ENCODE peak calls at places on chromosomes 3 and 15, in eight cellular contexts. B is aorta, D is cardiac muscle cell, Y is AG04450, H is pancreas, L is mesenchymal stem cell, A is tibial artery, C is Peyer's patch. V is an unnamed sample.

GRCh38 chr15:80523746-80524145 is 119.6 kb downstream of the ARNT2 start:
- DNase-seq in D (no peak), H (no peak), L (no peak), B (no peak), C (no peak), Y (no peak), A (no peak), V (no peak)

GRCh38 chr15:58454950-58455401 is 23.2 kb downstream of the LIPC start:
- DNase-seq in H (no peak), B (no peak), Y (no peak), A (no peak), C (no peak), D (peak; percentile 46), L (no peak), V (no peak)

GRCh38 chr15:82064824-82065223 is 19.0 kb upstream of the MEX3B start:
- DNase-seq in D (peak; percentile 46), H (no peak), C (no peak), A (no peak), L (peak; percentile 12), B (no peak), Y (no peak), V (no peak)

GRCh38 chr15:23447107-23447500 is at the start of gene GOLGA6L2:
- DNase-seq in Y (no peak), A (no peak), B (no peak), D (no peak), H (no peak), L (no peak), C (no peak), V (no peak)

GRCh38 chr3:134366928-134367352 is 7.3 kb downstream of the AMOTL2 start:
- DNase-seq in C (no peak), L (no peak), H (peak; percentile 53), B (peak; percentile 81), Y (no peak), A (peak; percentile 66), D (no peak), V (peak; percentile 65)

GRCh38 chr3:169131695-169132464 is 531.6 kb downstream of the MECOM start:
- DNase-seq in B (no peak), H (no peak), L (no peak), Y (no peak), C (no peak), A (no peak), D (no peak), V (no peak)

GRCh38 chr3:170324962-170325361 is 32.6 kb upstream of the SKIL start:
- DNase-seq in B (no peak), C (no peak), D (no peak), A (no peak), H (no peak), Y (no peak), L (no peak), V (no peak)

GRCh38 chr3:184345678-184346144 is 8.3 kb downstream of the FAM131A start:
- DNase-seq in D (peak; percentile 61), A (peak; percentile 73), C (no peak), L (peak; percentile 76), Y (no peak), H (peak; percentile 59), B (no peak), V (peak; percentile 75)

GRCh38 chr3:195068481-195069080 is 202.4 kb downstream of the XXYLT1 start:
- DNase-seq in L (no peak), D (no peak), H (no peak), A (peak; percentile 13), C (no peak), Y (no peak), B (peak; percentile 55), V (peak; percentile 10)

GRCh38 chr3:18751514-18751913 is 326.4 kb upstream of the SATB1 start:
- DNase-seq in L (no peak), D (no peak), B (no peak), H (no peak), C (no peak), A (no peak), Y (no peak), V (no peak)

GRCh38 chr3:186896875-186897274 is 33.5 kb upstream of the ST6GAL1 start:
- DNase-seq in A (no peak), Y (no peak), C (no peak), H (no peak), L (no peak), B (no peak), D (no peak), V (no peak)

GRCh38 chr3:30161370-30161769 is 445.0 kb upstream of the TGFBR2 start:
- DNase-seq in C (no peak), H (no peak), A (peak; percentile 39), D (peak; percentile 93), Y (peak; percentile 10), B (no peak), L (no peak), V (no peak)

GRCh38 chr15:41936649-41937567 is 35.4 kb downstream of the EHD4 start:
- DNase-seq in L (peak; percentile 95), A (no peak), H (no peak), D (peak; percentile 71), B (no peak), Y (no peak), C (peak; percentile 65), V (no peak)

GRCh38 chr3:193589616-193590015 is 3.4 kb upstream of the OPA1 start:
- DNase-seq in H (no peak), C (no peak), A (no peak), L (no peak), Y (no peak), D (no peak), B (no peak), V (no peak)

GRCh38 chr15:76163429-76164020 is 103.7 kb downstream of the TMEM266 start:
- DNase-seq in L (peak; percentile 63), D (peak; percentile 94), B (no peak), A (peak; percentile 63), C (peak; percentile 19), Y (peak; percentile 68), H (peak; percentile 83), V (peak; percentile 82)

GRCh38 chr3:110413807-110414748 is 657.5 kb upstream of the NECTIN3 start:
- DNase-seq in D (peak; percentile 89), L (peak; percentile 62), H (no peak), A (no peak), Y (peak; percentile 30), C (no peak), B (no peak), V (no peak)

GRCh38 chr3:39052613-39053012 is 797 bp downstream of the WDR48 start:
- DNase-seq in B (no peak), H (no peak), C (no peak), A (no peak), L (no peak), D (no peak), Y (no peak), V (no peak)

GRCh38 chr15:101111570-101112262 is 140.1 kb downstream of the CHSY1 start:
- DNase-seq in A (no peak), L (no peak), H (no peak), D (no peak), C (no peak), B (peak; percentile 66), Y (no peak), V (no peak)

GRCh38 chr3:66115858-66116654 is 77.3 kb upstream of the MAGI1 start:
- DNase-seq in C (no peak), B (no peak), H (no peak), L (peak; percentile 92), Y (peak; percentile 93), D (peak; percentile 96), A (peak; percentile 51), V (no peak)

GRCh38 chr15:55868707-55869106 is 124.7 kb downstream of the NEDD4 start:
- DNase-seq in C (no peak), D (no peak), L (peak; percentile 3), A (no peak), B (no peak), Y (no peak), H (no peak), V (no peak)

GRCh38 chr3:185318136-185318535 is 44.8 kb upstream of the MAP3K13 start:
- DNase-seq in L (no peak), D (peak; percentile 73), Y (no peak), H (no peak), B (no peak), A (no peak), C (no peak), V (no peak)

GRCh38 chr3:35641920-35642532 is 2.7 kb downstream of the ARPP21 start:
- DNase-seq in B (no peak), L (no peak), C (no peak), D (no peak), Y (no peak), H (no peak), A (no peak), V (no peak)

DNA sequence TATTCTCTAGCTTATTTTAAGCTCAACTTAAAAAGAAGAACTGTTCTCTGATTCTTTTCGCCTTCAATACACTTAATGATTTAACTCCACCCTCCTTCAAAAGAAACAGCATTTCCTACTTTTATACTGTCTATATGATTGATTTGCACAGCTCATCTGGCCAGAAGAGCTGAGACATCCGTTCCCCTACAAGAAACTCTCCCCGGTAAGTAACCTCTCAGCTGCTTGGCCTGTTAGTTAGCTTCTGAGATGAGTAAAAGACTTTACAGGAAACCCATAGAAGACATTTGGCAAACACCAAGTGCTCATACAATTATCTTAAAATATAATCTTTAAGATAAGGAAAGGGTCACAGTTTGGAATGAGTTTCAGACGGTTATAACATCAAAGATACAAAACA is at the start of gene CCR5:
- DNase-seq in A (no peak), H (no peak), D (no peak), L (no peak), Y (no peak), B (no peak), C (no peak), V (no peak)
- H3K4me3 ChIP-seq in A (no peak within 1 kb of the TSS), H (no peak within 1 kb of the TSS), D (no peak within 1 kb of the TSS), L (no peak within 1 kb of the TSS), Y (no peak within 1 kb of the TSS), B (no peak within 1 kb of the TSS), C (peak within 1 kb of the TSS; percentile 18), V (peak within 1 kb of the TSS; percentile 24)

GRCh38 chr3:85572978-85573377 is 614.2 kb downstream of the CADM2 start:
- DNase-seq in C (no peak), B (no peak), H (no peak), A (no peak), L (no peak), Y (no peak), D (no peak), V (no peak)
- H3K27me3 ChIP-seq in C (no peaks in the 10 kb centered on the region), B (no peaks in the 10 kb centered on the region), H (no peaks in the 10 kb centered on the region), A (no peaks in the 10 kb centered on the region), L (no peaks in the 10 kb centered on the region), Y (no peaks in the 10 kb centered on the region), D (no peaks in the 10 kb centered on the region), V (no peaks in the 10 kb centered on the region)

GRCh38 chr3:5762506-5762905 is 575.0 kb downstream of the EDEM1 start:
- DNase-seq in D (no peak), H (no peak), C (no peak), Y (no peak), L (no peak), B (no peak), A (no peak), V (no peak)
- H3K4me3 ChIP-seq in D (no peak overlapping the region), H (no peak overlapping the region), C (no peak overlapping the region), Y (no peak overlapping the region), L (no peak overlapping the region), B (no peak overlapping the region), A (no peak overlapping the region), V (no peak overlapping the region)

DNA sequence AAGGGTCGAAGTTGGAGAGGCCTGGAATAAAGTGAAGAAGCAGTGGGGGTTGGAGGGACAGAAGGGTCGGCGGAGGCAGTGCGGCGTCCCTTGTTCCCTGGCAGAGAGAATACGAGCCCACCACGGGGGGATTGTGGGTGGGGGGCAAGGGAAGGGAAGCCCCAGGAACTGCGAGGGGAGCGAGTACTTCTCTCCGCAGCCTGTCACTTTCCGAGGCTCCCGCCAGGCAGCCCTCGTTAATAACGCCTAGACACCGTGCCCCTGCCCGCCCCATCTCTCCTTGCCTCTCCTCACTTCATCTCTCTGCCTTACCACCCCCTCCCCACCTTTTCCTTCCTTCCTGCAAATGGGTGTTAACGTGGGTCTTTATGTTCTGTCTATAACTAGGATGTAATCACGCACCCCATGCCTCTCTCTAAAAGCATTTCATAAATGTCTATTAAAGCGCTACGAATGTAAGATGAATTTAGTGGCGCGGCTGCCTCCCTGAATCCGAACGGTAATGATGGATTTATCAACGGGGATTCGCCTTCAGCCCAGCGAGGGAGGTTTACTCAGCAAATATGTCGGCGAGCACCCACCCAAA is 13.7 kb downstream of the NR2F2 start:
- DNase-seq in Y (no peak), C (no peak), L (no peak), B (no peak), A (no peak), H (no peak), D (no peak), V (no peak)
- H3K27me3 ChIP-seq in Y (no peaks in the 10 kb centered on the region), C (no peaks in the 10 kb centered on the region), L (no peaks in the 10 kb centered on the region), B (no peaks in the 10 kb centered on the region), A (no peaks in the 10 kb centered on the region), H (no peaks in the 10 kb centered on the region), D (peaks cover 94% of the 10 kb centered on the region), V (peaks cover 100% of the 10 kb centered on the region)